ENCODE peak calls at places on chromosomes 2 and 18, in four cellular contexts. O is right lobe of liver, J is fibroblast of lung, D is lower lobe of right lung. E is an unnamed sample. For H3K4me1 and H3K36me3, the result is how much of the 10 kb centered on the place peaks cover.

GRCh38 chr18:58541137-58541788 is 87.6 kb downstream of the ALPK2 start:
- DNase-seq in O (no peak), J (peak), D (no peak), E (no peak)

GRCh38 chr2:96537066-96537733 is 648 bp downstream of the ARID5A start:
- DNase-seq in O (peak), J (peak), D (peak), E (peak)

GRCh38 chr18:78639597-78639950 is 340.0 kb upstream of the SALL3 start:
- DNase-seq in O (no peak), J (no peak), D (no peak), E (no peak)

GRCh38 chr18:51082571-51083264 is 52.7 kb downstream of the SMAD4 start:
- DNase-seq in O (no peak), J (no peak), D (no peak), E (no peak)

GRCh38 chr2:232328516-232329460 is 49.8 kb upstream of the ALPP start:
- DNase-seq in O (peak), J (no peak), D (peak), E (peak)

GRCh38 chr18:24016643-24017042 is 2.1 kb downstream of the TTC39C start:
- DNase-seq in O (no peak), J (no peak), D (no peak), E (no peak)

GRCh38 chr2:95007061-95007609 is 18.4 kb upstream of the MAL start:
- DNase-seq in O (peak), J (no peak), D (no peak), E (no peak)

GRCh38 chr2:195694553-195694952 is 37.5 kb downstream of the SLC39A10 start:
- DNase-seq in O (no peak), J (no peak), D (no peak), E (no peak)

GRCh38 chr2:234060236-234060635 is 9.7 kb downstream of the SPP2 start:
- DNase-seq in O (no peak), J (no peak), D (no peak), E (no peak)

GRCh38 chr2:36530178-36530982 is 67.6 kb downstream of the FEZ2 start:
- DNase-seq in O (no peak), J (peak), D (no peak), E (no peak)

GRCh38 chr2:112187805-112188596 is 49.8 kb downstream of the FBLN7 start:
- DNase-seq in O (no peak), J (no peak), D (no peak), E (no peak)

GRCh38 chr2:95282458-95282857 is 8.2 kb downstream of the PROM2 start:
- DNase-seq in O (no peak), J (no peak), D (no peak), E (no peak)

GRCh38 chr2:167825664-167826063 is 421.7 kb downstream of the STK39 start:
- DNase-seq in O (no peak), J (no peak), D (no peak), E (no peak)

GRCh38 chr2:64054166-64054915 is 35.1 kb upstream of the VPS54 start:
- DNase-seq in O (no peak), J (no peak), D (no peak), E (no peak)

GRCh38 chr2:237207641-237208040 is 122.0 kb downstream of the COPS8 start:
- DNase-seq in O (no peak), J (peak), D (peak), E (no peak)

GRCh38 chr18:22999212-22999611 is 66.1 kb downstream of the RBBP8 start:
- DNase-seq in O (no peak), J (no peak), D (no peak), E (no peak)

GRCh38 chr2:96816836-96817702 is 1.0 kb downstream of the CNNM3 start:
- DNase-seq in O (peak), J (peak), D (no peak), E (no peak)

GRCh38 chr2:182866461-182867369 is at the start of gene FRZB:
- DNase-seq in O (peak), J (peak), D (peak), E (peak)

GRCh38 chr2:112674229-112674628 is 28.5 kb downstream of the SLC20A1 start:
- DNase-seq in O (peak), J (peak), D (peak), E (peak)

GRCh38 chr2:14423145-14423906 is 209.2 kb upstream of the LRATD1 start:
- DNase-seq in O (no peak), J (no peak), D (no peak), E (no peak)

GRCh38 chr2:206378835-206379234 is 64.5 kb upstream of the ADAM23 start:
- DNase-seq in O (no peak), J (no peak), D (no peak), E (no peak)

GRCh38 chr2:168912466-168913170 is 11.5 kb downstream of the G6PC2 start:
- DNase-seq in O (peak), J (peak), D (no peak), E (peak)

GRCh38 chr2:105278654-105279053 is 37.1 kb downstream of the GPR45 start:
- DNase-seq in O (no peak), J (no peak), D (no peak), E (no peak)

GRCh38 chr2:126901459-126901858 is 2.8 kb downstream of the TEX51 start:
- DNase-seq in O (peak), J (no peak), D (peak), E (no peak)

GRCh38 chr2:236659758-236660150 is 90.1 kb downstream of the ACKR3 start:
- DNase-seq in O (no peak), J (peak), D (no peak), E (no peak)

GRCh38 chr2:191869178-191869577 is 22.3 kb upstream of the CAVIN2 start:
- DNase-seq in O (no peak), J (peak), D (no peak), E (no peak)

GRCh38 chr18:44396550-44396949 is 284.1 kb upstream of the SETBP1 start:
- DNase-seq in O (no peak), J (no peak), D (no peak), E (no peak)

GRCh38 chr2:39107156-39107555 is 13.7 kb downstream of the SOS1 start:
- DNase-seq in O (no peak), J (peak), D (no peak), E (no peak)

GRCh38 chr18:68735498-68736343 is 20.8 kb upstream of the TMX3 start:
- DNase-seq in O (no peak), J (peak), D (no peak), E (no peak)

GRCh38 chr2:3126686-3127278 is 250.8 kb downstream of the EIPR1 start:
- DNase-seq in O (peak), J (no peak), D (no peak), E (no peak)

GRCh38 chr2:19746611-19747309 is 155.0 kb downstream of the TTC32 start:
- DNase-seq in O (peak), J (peak), D (no peak), E (no peak)

GRCh38 chr2:1230155-1230893 is 182.9 kb upstream of the TPO start:
- DNase-seq in O (no peak), J (no peak), D (no peak), E (no peak)

GRCh38 chr2:135456431-135456830 is 74.6 kb downstream of the ZRANB3 start:
- DNase-seq in O (no peak), J (no peak), D (no peak), E (no peak)

GRCh38 chr2:222563319-222563718 is 92.6 kb downstream of the FARSB start:
- DNase-seq in O (no peak), J (no peak), D (no peak), E (no peak)

GRCh38 chr2:128769457-128770142 is 450.9 kb upstream of the HS6ST1 start:
- DNase-seq in O (no peak), J (no peak), D (no peak), E (peak)

GRCh38 chr2:211454684-211455083 is 898.3 kb downstream of the CPS1 start:
- DNase-seq in O (no peak), J (no peak), D (no peak), E (peak)

GRCh38 chr2:239075918-239076727 is 228.2 kb downstream of the TWIST2 start:
- DNase-seq in O (no peak), J (no peak), D (no peak), E (no peak)

GRCh38 chr18:8121091-8121490 is 488.1 kb upstream of the RAB12 start:
- DNase-seq in O (no peak), J (no peak), D (no peak), E (no peak)
- H3K4me1 ChIP-seq in O (under half), J (under half), D (under half), E (under half)

DNA sequence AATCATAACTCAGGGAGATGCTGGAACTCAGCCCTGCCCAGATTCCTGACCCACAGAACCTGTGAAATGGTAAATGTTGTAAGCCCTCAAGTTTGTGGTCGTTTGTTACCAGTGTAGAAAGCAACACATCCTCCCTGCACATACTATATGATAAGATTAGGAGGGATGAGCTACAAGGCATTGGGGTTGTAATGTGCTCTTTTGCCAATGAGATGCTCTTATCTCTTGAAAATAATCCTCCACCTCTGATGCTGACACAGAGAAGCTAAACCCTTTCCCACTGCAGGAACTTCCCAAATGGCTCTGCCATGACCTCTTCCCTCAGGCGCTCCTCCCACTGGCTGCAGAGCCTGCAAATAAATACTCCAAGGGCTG is 23.5 kb downstream of the CDC42EP3 start:
- DNase-seq in O (no peak), J (no peak), D (no peak), E (no peak)
- H3K36me3 ChIP-seq in O (under half), J (under half), D (under half), E (under half)

DNA sequence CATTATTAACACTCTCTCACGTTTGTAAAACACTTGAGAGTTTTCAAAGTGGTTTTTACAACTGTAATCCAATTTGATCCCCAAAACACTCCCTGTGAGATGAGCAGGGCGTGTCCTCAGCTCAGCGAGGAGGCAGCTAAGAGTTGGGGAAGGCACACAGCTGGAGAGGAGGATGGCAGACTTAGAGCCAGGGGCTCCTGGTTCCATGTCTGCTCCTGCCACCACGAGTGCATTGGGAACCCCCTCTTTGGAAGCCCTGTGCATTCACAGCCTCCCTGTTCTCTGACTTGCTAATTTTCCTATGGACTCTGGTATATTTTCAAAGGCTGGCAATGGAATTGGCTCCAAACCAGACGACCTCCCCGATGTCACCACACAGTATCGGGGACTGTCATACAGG is 97.5 kb downstream of the PLB1 start:
- DNase-seq in O (no peak), J (no peak), D (no peak), E (no peak)
- H3K27ac ChIP-seq in O (no peak), J (no peak), D (no peak), E (no peak)

DNA sequence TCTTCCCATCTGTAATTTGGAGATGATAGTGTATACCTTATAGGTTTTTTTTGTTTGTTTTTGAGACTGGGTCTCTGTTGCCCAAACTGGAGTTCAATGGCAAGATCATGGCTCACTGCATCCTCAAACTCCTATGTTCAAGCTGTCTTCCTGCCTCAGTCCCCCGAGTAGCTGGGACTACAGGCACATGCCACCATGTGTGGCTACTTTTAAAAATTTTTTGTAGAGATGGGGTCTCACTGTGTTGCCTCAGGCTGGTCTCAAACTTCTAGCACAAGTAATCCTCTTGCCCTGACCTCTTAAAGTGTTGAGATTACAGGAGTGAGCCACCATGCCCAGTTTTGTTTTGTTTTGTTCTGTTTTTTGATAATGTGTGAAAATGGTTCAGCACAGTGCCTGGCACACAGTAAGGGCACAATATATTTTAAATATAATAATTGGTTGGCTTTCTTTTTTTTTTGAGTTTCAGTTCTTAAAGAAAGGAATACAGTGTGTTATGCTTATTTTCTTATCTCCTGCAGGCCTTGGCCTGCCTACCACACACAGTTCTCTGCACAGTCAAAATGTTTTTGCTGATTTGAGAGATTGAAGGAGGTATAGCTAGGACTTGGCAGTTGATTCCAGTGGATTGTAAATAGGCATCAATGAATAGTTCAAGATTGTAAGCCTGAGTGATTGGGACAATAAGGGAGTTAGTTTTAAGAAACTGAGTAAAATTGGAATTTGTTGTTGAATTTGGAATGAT is 6.1 kb downstream of the ACTR3 start:
- DNase-seq in O (no peak), J (no peak), D (no peak), E (no peak)
- H3K4me1 ChIP-seq in O (under half), J (under half), D (half or more), E (half or more)

DNA sequence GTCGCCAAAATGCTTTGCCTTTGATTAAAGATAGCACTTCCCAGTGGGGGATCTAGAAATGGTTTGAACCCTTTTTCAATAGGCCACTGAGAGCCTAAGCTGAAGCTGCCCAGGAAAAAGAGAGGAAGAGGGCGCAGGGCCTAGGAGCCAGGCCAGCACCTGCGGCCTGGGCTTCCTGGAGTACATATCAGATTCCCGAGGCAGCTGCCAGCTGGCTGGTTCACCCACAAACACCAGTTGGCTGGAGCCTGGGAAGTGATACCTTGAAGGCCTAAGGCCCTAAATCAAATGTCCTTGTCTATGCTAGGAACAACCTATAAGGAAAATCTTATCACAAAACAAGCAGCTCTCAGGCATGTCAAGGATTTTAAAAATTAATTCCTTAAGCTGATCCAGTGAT is 37.1 kb downstream of the ANKRD44 start:
- DNase-seq in O (peak), J (no peak), D (peak), E (peak)
- H3K36me3 ChIP-seq in O (under half), J (under half), D (under half), E (under half)

GRCh38 chr2:177245010-177245422 is 19.5 kb downstream of the NFE2L2 start:
- DNase-seq in O (no peak), J (peak), D (no peak), E (no peak)
- H3K27ac ChIP-seq in O (no peak), J (peak), D (peak), E (peak)

GRCh38 chr2:219506802-219507554 is 7.3 kb upstream of the ASIC4 start:
- DNase-seq in O (no peak), J (no peak), D (no peak), E (peak)
- H3K4me1 ChIP-seq in O (under half), J (under half), D (under half), E (under half)

GRCh38 chr2:68469935-68470334 is 2.5 kb downstream of the APLF start:
- DNase-seq in O (no peak), J (peak), D (no peak), E (no peak)
- H3K36me3 ChIP-seq in O (under half), J (under half), D (under half), E (under half)

GRCh38 chr2:151261977-151262291 is 271 bp upstream of the RBM43 start:
- DNase-seq in O (no peak), J (no peak), D (no peak), E (no peak)
- H3K27ac ChIP-seq in O (peak), J (peak), D (peak), E (peak)